ENCODE peak calls at places on chromosomes 5 and 9, in six cellular contexts. Y is aorta, B is ovary, D is uterus, F is neuronal stem cell, J is A673. L is an unnamed sample.

GRCh38 chr9:134804871-134805270 is 75.7 kb upstream of the FCN2 start:
- DNase-seq in Y (no peak), B (no peak), D (no peak), F (no peak), J (no peak), L (no peak)

GRCh38 chr9:137728444-137729311 is 109.9 kb downstream of the EHMT1 start:
- DNase-seq in Y (no peak), B (no peak), D (no peak), F (no peak), J (no peak), L (no peak)

GRCh38 chr9:124869986-124870560 is 8.1 kb downstream of the ARPC5L start:
- DNase-seq in Y (no peak), B (no peak), D (peak; percentile 46), F (no peak), J (peak; percentile 67), L (peak; percentile 54)

GRCh38 chr9:97536480-97536879 is 35.0 kb downstream of the TMOD1 start:
- DNase-seq in Y (no peak), B (no peak), D (peak; percentile 77), F (no peak), J (no peak), L (no peak)

GRCh38 chr5:16721151-16722102 is 104.6 kb upstream of the RETREG1 start:
- DNase-seq in Y (no peak), B (no peak), D (no peak), F (no peak), J (no peak), L (no peak)

GRCh38 chr9:99431103-99431502 is 209.0 kb downstream of the SEC61B start:
- DNase-seq in Y (no peak), B (no peak), D (no peak), F (no peak), J (peak; percentile 58), L (no peak)

GRCh38 chr5:96875805-96876291 is 452 bp upstream of the ERAP2 start:
- DNase-seq in Y (no peak), B (no peak), D (no peak), F (no peak), J (no peak), L (no peak)

GRCh38 chr5:54909911-54910870 is 75.2 kb downstream of the ESM1 start:
- DNase-seq in Y (no peak), B (no peak), D (no peak), F (no peak), J (no peak), L (no peak)

GRCh38 chr5:139514486-139514856 is 31.9 kb upstream of the STING1 start:
- DNase-seq in Y (no peak), B (no peak), D (no peak), F (no peak), J (no peak), L (no peak)

GRCh38 chr9:134327671-134328231 is 1.5 kb downstream of the RXRA start:
- DNase-seq in Y (peak; percentile 66), B (peak; percentile 33), D (no peak), F (no peak), J (no peak), L (no peak)

GRCh38 chr9:79674052-79674777 is 102.5 kb downstream of the TLE4 start:
- DNase-seq in Y (no peak), B (no peak), D (no peak), F (no peak), J (no peak), L (no peak)

GRCh38 chr9:79012561-79012960 is 559.2 kb upstream of the TLE4 start:
- DNase-seq in Y (no peak), B (no peak), D (no peak), F (no peak), J (peak; percentile 28), L (no peak)

GRCh38 chr5:107313921-107314320 is 356.8 kb downstream of the EFNA5 start:
- DNase-seq in Y (no peak), B (no peak), D (no peak), F (no peak), J (no peak), L (no peak)

GRCh38 chr9:38434833-38435232 is 10.6 kb upstream of the IGFBPL1 start:
- DNase-seq in Y (no peak), B (no peak), D (no peak), F (no peak), J (no peak), L (no peak)

GRCh38 chr5:113336975-113337374 is 97.8 kb downstream of the TSSK1B start:
- DNase-seq in Y (peak; percentile 81), B (no peak), D (peak; percentile 28), F (no peak), J (peak; percentile 69), L (peak; percentile 37)

GRCh38 chr9:122320346-122320995 is 50.4 kb upstream of the PTGS1 start:
- DNase-seq in Y (no peak), B (no peak), D (no peak), F (no peak), J (no peak), L (no peak)

GRCh38 chr9:137612741-137613142 is 6.1 kb upstream of the EHMT1 start:
- DNase-seq in Y (no peak), B (no peak), D (no peak), F (no peak), J (no peak), L (no peak)

GRCh38 chr9:131407717-131408195 is 13.9 kb downstream of the PRRC2B start:
- DNase-seq in Y (no peak), B (no peak), D (peak; percentile 48), F (no peak), J (peak; percentile 41), L (peak; percentile 69)

GRCh38 chr5:98069876-98070512 is 703.5 kb upstream of the RGMB start:
- DNase-seq in Y (no peak), B (no peak), D (no peak), F (no peak), J (no peak), L (no peak)

GRCh38 chr9:13863112-13863511 is 450.8 kb downstream of the NFIB start:
- DNase-seq in Y (no peak), B (peak; percentile 35), D (peak; percentile 58), F (no peak), J (peak; percentile 3), L (no peak)

GRCh38 chr9:104269996-104270963 is 176.2 kb downstream of the SMC2 start:
- DNase-seq in Y (no peak), B (no peak), D (no peak), F (no peak), J (no peak), L (no peak)

GRCh38 chr5:81303563-81303962 is 2.2 kb downstream of the ZCCHC9 start:
- DNase-seq in Y (no peak), B (no peak), D (no peak), F (no peak), J (no peak), L (no peak)

GRCh38 chr5:109743770-109744212 is 54.1 kb downstream of the MAN2A1 start:
- DNase-seq in Y (no peak), B (no peak), D (no peak), F (no peak), J (peak; percentile 93), L (no peak)

GRCh38 chr5:179382486-179382885 is 37.2 kb upstream of the ADAMTS2 start:
- DNase-seq in Y (peak; percentile 26), B (no peak), D (no peak), F (no peak), J (no peak), L (no peak)

GRCh38 chr9:81562221-81563019 is 126.9 kb downstream of the TLE1 start:
- DNase-seq in Y (peak; percentile 76), B (no peak), D (peak; percentile 64), F (no peak), J (no peak), L (no peak)
- H3K9me3 ChIP-seq in Y (no peaks in the 10 kb centered on the region), B (no peaks in the 10 kb centered on the region), D (no peaks in the 10 kb centered on the region), F (no peaks in the 10 kb centered on the region), J (no peaks in the 10 kb centered on the region), L (no peaks in the 10 kb centered on the region)

GRCh38 chr9:12794024-12794799 is 19.4 kb downstream of the LURAP1L start:
- DNase-seq in Y (no peak), B (no peak), D (no peak), F (no peak), J (no peak), L (no peak)
- H3K4me3 ChIP-seq in Y (no peak overlapping the region), B (no peak overlapping the region), D (no peak overlapping the region), F (no peak overlapping the region), J (no peak overlapping the region), L (no peak overlapping the region)

GRCh38 chr5:34543687-34544086 is 112.4 kb upstream of the RAI14 start:
- DNase-seq in Y (no peak), B (no peak), D (no peak), F (no peak), J (no peak), L (no peak)

GRCh38 chr5:34547300-34548085 is 108.6 kb upstream of the RAI14 start:
- DNase-seq in Y (no peak), B (no peak), D (no peak), F (no peak), J (no peak), L (no peak)

GRCh38 chr5:34542818-34543217 is 113.3 kb upstream of the RAI14 start:
- DNase-seq in Y (no peak), B (no peak), D (no peak), F (no peak), J (no peak), L (no peak)

GRCh38 chr5:34544403-34544802 is 111.7 kb upstream of the RAI14 start:
- DNase-seq in Y (no peak), B (no peak), D (no peak), F (no peak), J (no peak), L (no peak)

GRCh38 chr5:34545164-34545563 is 111.0 kb upstream of the RAI14 start:
- DNase-seq in Y (no peak), B (no peak), D (no peak), F (no peak), J (no peak), L (no peak)
- H3K9me3 ChIP-seq in Y (no peaks in the 10 kb centered on the region), B (peaks cover 7% of the 10 kb centered on the region), D (no peaks in the 10 kb centered on the region), F (peaks cover 2% of the 10 kb centered on the region), J (no peaks in the 10 kb centered on the region), L (peaks cover 16% of the 10 kb centered on the region)

GRCh38 chr5:74722271-74722670 is 37.2 kb downstream of the HEXB start:
- DNase-seq in Y (no peak), B (no peak), D (no peak), F (no peak), J (no peak), L (no peak)

GRCh38 chr5:74725331-74725730 is 40.3 kb downstream of the HEXB start:
- DNase-seq in Y (no peak), B (no peak), D (no peak), F (no peak), J (no peak), L (no peak)
- H3K4me3 ChIP-seq in Y (no peak overlapping the region), B (no peak overlapping the region), D (no peak overlapping the region), F (no peak overlapping the region), J (no peak overlapping the region), L (no peak overlapping the region)

L was measured in WERI-Rb-1.